ENCODE peak calls at places on chromosomes 3 and 15, in five cellular contexts. C is mammary epithelial cell, W is fibroblast of lung, L is HCT116, B is GM12878. K is an unnamed sample.

GRCh38 chr3:140145501-140145900 is 210.5 kb downstream of the CLSTN2 start:
- DNase-seq in L (no peak), W (no peak), C (no peak), B (no peak), K (peak)

GRCh38 chr15:40756938-40757337 is 1.9 kb upstream of the RMDN3 start:
- DNase-seq in L (no peak), B (no peak), W (no peak), C (no peak), K (no peak)

GRCh38 chr3:126912491-126913195 is 70.3 kb upstream of the PLXNA1 start:
- DNase-seq in B (no peak), L (no peak), C (no peak), W (no peak), K (no peak)

GRCh38 chr3:56694852-56695563 is 11.9 kb upstream of the TASOR start:
- DNase-seq in L (no peak), B (no peak), W (no peak), C (no peak), K (no peak)

GRCh38 chr3:156626104-156626503 is 48.3 kb upstream of the TIPARP start:
- DNase-seq in L (no peak), W (no peak), C (peak), B (no peak), K (no peak)

GRCh38 chr3:61926913-61927312 is 365.5 kb downstream of the PTPRG start:
- DNase-seq in C (peak), W (peak), B (no peak), L (no peak), K (no peak)

GRCh38 chr3:17154941-17155340 is 270.2 kb downstream of the PLCL2 start:
- DNase-seq in W (no peak), C (no peak), L (no peak), B (no peak), K (no peak)

GRCh38 chr15:64082757-64083156 is 10.9 kb downstream of the CIAO2A start:
- DNase-seq in W (no peak), C (no peak), L (no peak), B (no peak), K (no peak)

GRCh38 chr15:92200891-92201290 is 192.8 kb upstream of the ST8SIA2 start:
- DNase-seq in C (no peak), L (no peak), B (no peak), W (no peak), K (no peak)

GRCh38 chr3:184196536-184196935 is 10.5 kb downstream of the ABCF3 start:
- DNase-seq in C (no peak), W (no peak), L (no peak), B (no peak), K (no peak)

GRCh38 chr15:98650871-98651481 is 2.6 kb downstream of the IGF1R start:
- DNase-seq in B (no peak), C (peak), W (peak), L (no peak), K (no peak)

GRCh38 chr3:175940243-175940642 is 1081.1 kb downstream of the NAALADL2 start:
- DNase-seq in C (no peak), B (no peak), L (no peak), W (no peak), K (no peak)

GRCh38 chr3:145953316-145953715 is 207.7 kb downstream of the PLOD2 start:
- DNase-seq in B (no peak), L (no peak), C (peak), W (no peak), K (no peak)

GRCh38 chr15:73052679-73053397 is 575 bp downstream of the NEO1 start:
- DNase-seq in W (peak), L (peak), B (no peak), C (peak), K (peak)
- TF ChIP-seq EZH2 in W (no peak), L (no peak), B (no peak), C (no peak), K (no peak)

GRCh38 chr3:13878711-13879101 is 1.2 kb downstream of the WNT7A start:
- DNase-seq in C (no peak), W (no peak), L (no peak), B (no peak), K (peak)
- TF ChIP-seq EZH2 in C (no peak), W (peak), L (no peak), B (no peak), K (no peak)

GRCh38 chr3:147360936-147361670 is 45.2 kb downstream of the ZIC4 start:
- DNase-seq in W (no peak), C (no peak), B (no peak), L (no peak), K (peak)
- TF ChIP-seq EZH2 in W (peak), C (no peak), B (no peak), L (no peak), K (no peak)

DNA sequence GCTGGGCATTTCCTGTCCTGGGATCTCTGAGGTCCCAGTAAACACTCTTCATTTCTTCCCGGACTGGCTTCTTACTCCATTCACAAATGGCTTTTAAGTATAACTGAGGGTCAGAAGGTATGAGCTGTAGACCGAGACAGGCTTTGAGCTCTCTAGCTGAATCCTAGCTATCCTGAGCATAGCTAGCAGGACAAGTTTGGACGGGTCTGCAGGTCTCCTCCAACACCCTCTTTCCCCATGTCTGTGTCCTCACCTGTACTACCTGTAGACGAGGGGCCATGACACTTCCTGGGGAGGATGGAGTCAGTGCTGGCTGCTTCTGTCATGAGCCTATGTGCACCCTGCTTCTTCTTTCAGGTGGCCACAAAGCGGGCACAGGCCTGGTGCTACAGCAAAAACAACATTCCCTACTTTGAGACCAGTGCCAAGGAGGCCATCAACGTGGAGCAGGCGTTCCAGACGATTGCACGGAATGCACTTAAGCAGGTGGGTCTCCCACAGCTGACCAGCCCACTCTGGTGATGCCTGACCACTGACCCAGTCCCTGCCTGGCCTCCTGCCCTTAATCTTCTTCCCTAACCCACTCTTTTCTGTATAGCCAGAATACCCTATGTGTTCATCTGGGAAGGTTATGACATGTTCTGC is 72.1 kb upstream of the ACAD9 start:
- DNase-seq in W (no peak), B (no peak), L (no peak), C (peak), K (no peak)
- TF ChIP-seq EZH2 in W (no peak), B (no peak), L (no peak), C (no peak), K (no peak)

GRCh38 chr3:134795776-134796312 is 784 bp downstream of the EPHB1 start:
- DNase-seq in B (no peak), W (peak), C (peak), L (no peak), K (peak)
- TF ChIP-seq EZH2 in B (no peak), W (peak), C (no peak), L (no peak), K (no peak)

DNA sequence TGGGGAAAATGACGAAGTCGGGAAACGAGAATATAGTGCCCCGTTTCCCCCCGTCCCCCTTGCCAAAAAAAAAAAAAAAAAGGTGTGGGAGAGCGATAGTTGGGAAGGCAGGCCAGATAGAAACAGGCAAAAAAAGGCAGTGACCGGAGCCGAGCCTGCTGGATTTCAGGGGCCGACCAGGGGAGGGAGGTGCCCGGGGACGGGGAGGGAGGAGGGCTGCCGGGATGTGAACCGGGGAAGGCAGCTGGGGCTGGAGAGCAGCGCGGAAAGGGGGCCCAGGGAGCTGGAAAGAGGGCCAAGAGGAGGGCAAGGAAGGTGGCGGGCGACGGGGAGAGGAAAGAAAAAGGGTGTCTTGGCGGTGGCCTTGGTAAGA is 831 bp downstream of the LRRN1 start:
- DNase-seq in C (no peak), L (no peak), B (no peak), W (no peak), K (peak)
- TF ChIP-seq EZH2 in C (no peak), L (no peak), B (no peak), W (no peak), K (no peak)

DNA sequence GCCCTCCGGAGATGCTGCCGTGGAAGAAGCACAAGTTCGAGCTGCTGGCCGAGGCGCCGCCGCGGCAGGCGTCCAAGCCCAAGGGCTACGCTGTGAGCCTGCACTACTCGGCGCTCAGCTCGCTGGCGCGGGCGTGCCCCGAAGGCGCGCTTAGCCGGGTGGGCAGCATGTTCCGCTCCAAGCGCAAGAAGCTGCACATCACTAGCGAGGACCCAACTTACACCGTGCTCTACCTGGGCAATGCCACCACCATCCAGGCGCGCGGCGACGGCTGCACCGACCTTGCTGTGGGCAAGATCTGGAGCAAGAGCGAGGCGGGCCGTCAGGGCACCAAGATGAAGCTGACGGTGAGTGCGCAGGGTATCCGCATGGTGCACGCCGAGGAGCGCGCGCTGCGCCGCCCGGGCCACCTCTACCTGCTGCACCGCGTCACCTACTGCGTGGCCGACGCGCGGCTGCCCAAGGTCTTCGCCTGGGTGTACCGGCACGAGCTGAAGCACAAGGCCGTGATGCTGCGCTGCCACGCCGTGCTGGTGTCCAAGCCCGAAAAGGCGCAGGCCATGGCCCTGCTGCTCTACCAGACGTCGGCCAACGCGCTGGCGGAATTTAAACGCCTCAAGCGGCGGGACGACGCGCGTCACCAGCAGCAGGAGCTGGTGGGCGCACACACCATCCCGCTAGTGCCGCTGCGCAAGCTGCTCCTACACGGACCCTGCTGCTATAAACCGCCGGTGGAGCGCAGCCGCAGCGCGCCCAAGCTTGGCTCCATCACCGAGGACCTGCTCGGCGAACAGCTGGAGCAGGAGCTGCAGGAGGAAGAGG is 1.3 kb downstream of the FAM43A start:
- DNase-seq in C (peak), L (no peak), W (peak), B (no peak), K (peak)
- TF ChIP-seq EZH2 in C (peak), L (no peak), W (no peak), B (no peak), K (peak)

K was measured in GM23338.